ENCODE peak calls at places on chromosomes 13 and 19, in nine cellular contexts. Y is right atrium auricular region, B is prostate gland, C is mammary epithelial cell, N is body of pancreas, L is neural progenitor cell, E is fibroblast of lung, S is adrenal gland, I is transverse colon. J is an unnamed sample. For H3K9me3 and H3K36me3, the result is how much of the 10 kb centered on the place peaks cover.

GRCh38 chr13:52001120-52001731 is 10.0 kb downstream of the ATP7B start:
- DNase-seq in C (no peak), I (no peak), B (no peak), N (no peak), E (peak), L (peak), Y (no peak), S (no peak), J (no peak)

GRCh38 chr13:98276486-98276885 is 99.4 kb upstream of the RNF113B start:
- DNase-seq in I (no peak), L (no peak), B (no peak), E (no peak), Y (no peak), S (no peak), N (no peak), C (no peak), J (no peak)

GRCh38 chr13:94311893-94312292 is 167.6 kb downstream of the DCT start:
- DNase-seq in Y (no peak), L (no peak), N (no peak), E (no peak), I (no peak), S (no peak), B (no peak), C (no peak), J (no peak)

GRCh38 chr19:37334179-37335071 is 36.5 kb upstream of the ZNF527 start:
- DNase-seq in I (peak), B (peak), L (peak), C (peak), S (peak), E (peak), N (peak), Y (peak), J (peak)

GRCh38 chr19:10891360-10892108 is 20.2 kb downstream of the CARM1 start:
- DNase-seq in B (peak), Y (no peak), L (no peak), I (peak), C (peak), N (peak), E (peak), S (no peak), J (no peak)

GRCh38 chr19:41591951-41592562 is 16.1 kb downstream of the CEACAM21 start:
- DNase-seq in B (no peak), N (no peak), Y (peak), C (no peak), I (no peak), L (no peak), E (no peak), S (no peak), J (no peak)

GRCh38 chr13:51801631-51802099 is 2.3 kb downstream of the DHRS12 start:
- DNase-seq in Y (peak), C (peak), B (peak), E (no peak), I (peak), L (peak), N (peak), S (peak), J (peak)

GRCh38 chr13:27353166-27353583 is 71.2 kb upstream of the GTF3A start:
- DNase-seq in E (peak), Y (no peak), L (no peak), B (no peak), I (no peak), S (no peak), C (no peak), N (no peak), J (no peak)

GRCh38 chr19:34744896-34745690 is 11.1 kb downstream of the ZNF181 start:
- DNase-seq in C (no peak), B (no peak), S (no peak), L (no peak), I (no peak), Y (no peak), E (no peak), N (no peak), J (no peak)

GRCh38 chr19:28641395-28641794 is 571.6 kb downstream of the UQCRFS1 start:
- DNase-seq in I (no peak), N (no peak), B (no peak), S (no peak), Y (no peak), L (no peak), E (no peak), C (no peak), J (no peak)

GRCh38 chr13:25738342-25738771 is 313.5 kb downstream of the SHISA2 start:
- DNase-seq in N (peak), Y (no peak), E (peak), B (no peak), I (no peak), C (peak), S (no peak), L (no peak), J (no peak)

GRCh38 chr13:81987677-81988357 is 1646.9 kb upstream of the SPRY2 start:
- DNase-seq in B (no peak), C (no peak), Y (no peak), I (no peak), N (no peak), E (no peak), S (no peak), L (no peak), J (no peak)

GRCh38 chr19:57016076-57016475 is 103.7 kb upstream of the USP29 start:
- DNase-seq in N (no peak), L (no peak), B (no peak), C (no peak), E (no peak), I (no peak), S (no peak), Y (no peak), J (no peak)

GRCh38 chr13:94537740-94538630 is 58.0 kb downstream of the TGDS start:
- DNase-seq in S (no peak), Y (no peak), C (no peak), E (no peak), N (no peak), I (no peak), B (no peak), L (no peak), J (no peak)

GRCh38 chr19:55383789-55384575 is at the start of gene TMEM238:
- DNase-seq in B (peak), I (peak), S (peak), N (peak), L (peak), C (peak), E (peak), Y (no peak), J (no peak)

GRCh38 chr13:40528881-40529280 is 137.6 kb downstream of the FOXO1 start:
- DNase-seq in B (no peak), N (no peak), Y (no peak), S (no peak), C (no peak), I (no peak), L (no peak), E (no peak), J (no peak)

GRCh38 chr13:92313382-92313781 is 913.2 kb upstream of the GPC6 start:
- DNase-seq in B (no peak), E (peak), I (no peak), Y (no peak), C (no peak), L (no peak), S (no peak), N (no peak), J (no peak)

GRCh38 chr19:52070496-52070895 is 21.9 kb upstream of the ZNF432 start:
- DNase-seq in L (no peak), N (no peak), B (no peak), S (no peak), Y (no peak), I (no peak), C (peak), E (peak), J (no peak)

GRCh38 chr13:78309497-78310180 is 293.7 kb downstream of the POU4F1 start:
- DNase-seq in B (no peak), N (no peak), C (no peak), L (no peak), Y (no peak), E (no peak), S (no peak), I (no peak), J (no peak)

GRCh38 chr19:10998045-10998533 is 37.3 kb downstream of the SMARCA4 start:
- DNase-seq in I (peak), S (peak), L (no peak), C (no peak), B (no peak), Y (no peak), E (peak), N (peak), J (no peak)

GRCh38 chr19:10636304-10636972 is 11.1 kb downstream of the SLC44A2 start:
- DNase-seq in I (no peak), B (no peak), L (no peak), N (no peak), Y (no peak), C (no peak), E (no peak), S (no peak), J (no peak)

GRCh38 chr19:49515767-49516166 is 3.3 kb downstream of the FCGRT start:
- DNase-seq in B (no peak), N (peak), C (no peak), S (peak), Y (peak), L (no peak), I (peak), E (peak), J (peak)

GRCh38 chr13:98977568-98978270 is at the start of gene DOCK9:
- DNase-seq in L (peak), N (peak), Y (peak), C (peak), S (peak), I (peak), E (peak), B (peak), J (no peak)

GRCh38 chr19:58409010-58409790 is 751 bp downstream of the ZNF584 start:
- DNase-seq in E (no peak), B (no peak), C (no peak), N (no peak), Y (no peak), L (peak), I (no peak), S (no peak), J (no peak)

GRCh38 chr13:75919660-75920199 is 283.6 kb downstream of the LMO7 start:
- DNase-seq in E (no peak), B (no peak), L (no peak), N (no peak), Y (no peak), S (no peak), I (no peak), C (no peak), J (no peak)

GRCh38 chr13:42211704-42212103 is 60.2 kb upstream of the AKAP11 start:
- DNase-seq in C (peak), L (no peak), E (peak), B (no peak), S (no peak), Y (no peak), N (no peak), I (no peak), J (no peak)

GRCh38 chr13:99323488-99323887 is 16.3 kb upstream of the GPR183 start:
- DNase-seq in L (no peak), B (no peak), C (peak), N (no peak), Y (no peak), E (no peak), I (no peak), S (no peak), J (no peak)

GRCh38 chr19:19485161-19485997 is 30.0 kb downstream of the TSSK6 start:
- DNase-seq in L (no peak), C (no peak), E (peak), Y (no peak), I (no peak), S (no peak), B (no peak), N (no peak), J (no peak)

GRCh38 chr19:56112313-56112709 is 8.8 kb downstream of the ZNF787 start:
- DNase-seq in S (no peak), B (no peak), Y (no peak), N (no peak), E (no peak), I (no peak), L (no peak), C (no peak), J (no peak)

GRCh38 chr13:112350300-112350699 is 25.9 kb upstream of the SPACA7 start:
- DNase-seq in Y (no peak), C (no peak), S (no peak), I (no peak), E (no peak), B (no peak), N (no peak), L (no peak), J (no peak)

GRCh38 chr13:48977973-48978372 is 2.3 kb downstream of the FNDC3A start:
- DNase-seq in S (no peak), I (no peak), L (no peak), Y (no peak), N (no peak), B (no peak), E (no peak), C (peak), J (no peak)

GRCh38 chr13:109998808-109999528 is 212.6 kb upstream of the IRS2 start:
- DNase-seq in L (no peak), E (peak), C (peak), N (no peak), S (no peak), Y (no peak), B (no peak), I (no peak), J (no peak)

GRCh38 chr19:17751103-17751911 is at the start of gene FCHO1:
- DNase-seq in L (no peak), I (peak), N (peak), S (no peak), E (no peak), B (no peak), C (no peak), Y (no peak), J (peak)

GRCh38 chr19:3766520-3766919 is 4.0 kb downstream of the MRPL54 start:
- DNase-seq in I (no peak), B (no peak), N (no peak), E (no peak), S (no peak), L (no peak), Y (no peak), C (no peak), J (no peak)

GRCh38 chr13:92974905-92975429 is 251.6 kb upstream of the GPC6 start:
- DNase-seq in L (no peak), B (no peak), Y (no peak), C (no peak), S (no peak), I (no peak), N (no peak), E (no peak), J (no peak)

GRCh38 chr13:95641961-95642621 is 2.4 kb downstream of the DZIP1 start:
- DNase-seq in S (no peak), N (peak), B (no peak), C (peak), I (peak), Y (no peak), E (peak), L (peak), J (no peak)

GRCh38 chr13:48950507-48950886 is 25.2 kb upstream of the FNDC3A start:
- DNase-seq in S (no peak), Y (no peak), N (no peak), B (no peak), E (peak), C (peak), I (no peak), L (no peak), J (no peak)

GRCh38 chr19:7914598-7915045 is at the start of gene TGFBR3L:
- DNase-seq in Y (no peak), N (no peak), B (no peak), C (no peak), S (no peak), E (no peak), I (no peak), L (no peak), J (no peak)

GRCh38 chr19:7914099-7914498 is 531 bp upstream of the TGFBR3L start:
- DNase-seq in S (no peak), L (no peak), N (no peak), C (no peak), B (no peak), Y (no peak), I (peak), E (no peak), J (no peak)

GRCh38 chr19:7916137-7916907 is 1.7 kb downstream of the TGFBR3L start:
- DNase-seq in I (peak), C (no peak), S (no peak), E (no peak), Y (no peak), N (no peak), B (no peak), L (peak), J (no peak)

GRCh38 chr19:7916908-7917291 is 2.3 kb downstream of the TGFBR3L start:
- DNase-seq in L (no peak), I (no peak), N (no peak), B (no peak), Y (no peak), C (no peak), E (no peak), S (no peak), J (no peak)

DNA sequence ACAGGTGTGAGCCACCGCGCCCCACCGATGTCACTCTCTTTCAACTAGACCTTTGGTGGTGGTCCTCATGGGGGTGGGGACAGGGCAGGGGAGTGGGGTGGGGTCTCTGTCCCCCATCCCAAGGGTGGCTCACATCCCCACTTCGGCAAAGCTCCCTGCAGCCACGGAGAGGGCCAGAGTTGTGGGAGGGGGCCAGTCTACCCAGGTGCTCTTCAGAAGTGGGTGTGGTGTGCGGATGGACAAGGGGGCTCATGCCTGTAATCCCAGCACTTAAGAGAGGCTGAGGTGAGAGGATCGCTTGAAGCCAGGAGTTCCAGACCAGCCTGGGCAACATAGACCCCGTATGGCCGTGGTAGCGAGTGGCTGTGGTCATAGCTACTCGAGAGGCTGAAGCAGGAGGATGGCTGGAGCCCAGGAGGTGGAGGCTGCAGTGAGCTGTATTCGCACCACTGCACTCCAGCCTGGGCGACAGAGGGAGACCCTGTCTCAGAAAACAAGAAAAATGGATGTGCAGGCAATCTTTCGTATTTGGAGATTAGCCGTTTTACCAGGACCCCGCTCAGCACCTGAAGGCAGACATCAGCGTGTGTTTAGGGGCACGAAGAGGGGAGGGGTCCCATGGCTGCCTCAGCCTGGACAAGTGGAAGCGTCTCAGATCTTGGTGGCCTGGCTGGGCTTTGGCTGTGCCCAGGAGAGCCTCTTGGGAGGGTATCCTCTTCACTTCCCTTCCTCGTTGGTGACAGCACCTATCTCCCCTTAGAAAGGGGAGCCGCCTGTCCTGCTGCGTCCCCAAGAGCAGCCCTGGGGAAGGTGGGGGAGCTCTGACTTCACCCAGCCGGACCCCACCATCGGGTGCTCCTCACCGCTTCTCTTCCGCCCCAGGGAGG is 863 bp downstream of the TGFBR3L start:
- DNase-seq in C (no peak), I (no peak), Y (no peak), N (no peak), E (no peak), S (no peak), B (no peak), L (no peak), J (no peak)
- H3K4me3 ChIP-seq in C (peak), I (peak), Y (peak), N (no peak), E (no peak), S (peak), B (peak), L (peak), J (no peak)

GRCh38 chr19:9381367-9381785 is 18.6 kb downstream of the ZNF177 start:
- DNase-seq in S (no peak), N (no peak), B (no peak), L (no peak), I (no peak), Y (no peak), E (peak), C (no peak), J (no peak)
- H3K9me3 ChIP-seq in S (under half), N (half or more), B (under half), L (half or more), I (half or more), Y (half or more), E (under half), C (half or more), J (half or more)

GRCh38 chr19:15251010-15251748 is 18.9 kb upstream of the EPHX3 start:
- DNase-seq in N (no peak), L (no peak), S (peak), Y (peak), C (no peak), I (no peak), E (peak), B (no peak), J (peak)

GRCh38 chr19:15250635-15250993 is 18.4 kb upstream of the EPHX3 start:
- DNase-seq in I (no peak), E (no peak), C (no peak), Y (no peak), S (no peak), L (no peak), B (no peak), N (no peak), J (no peak)

GRCh38 chr19:15248648-15249559 is 16.7 kb upstream of the EPHX3 start:
- DNase-seq in S (peak), B (peak), I (peak), N (peak), L (no peak), Y (peak), C (peak), E (peak), J (peak)

GRCh38 chr19:15249560-15249874 is 17.3 kb upstream of the EPHX3 start:
- DNase-seq in Y (no peak), I (no peak), C (no peak), L (no peak), E (no peak), S (no peak), B (no peak), N (no peak), J (no peak)

GRCh38 chr19:15249912-15250634 is 17.8 kb upstream of the EPHX3 start:
- DNase-seq in L (peak), N (peak), E (peak), S (no peak), C (peak), Y (peak), B (no peak), I (no peak), J (peak)
- H3K36me3 ChIP-seq in L (under half), N (under half), E (under half), S (under half), C (under half), Y (half or more), B (under half), I (under half), J (under half)

DNA sequence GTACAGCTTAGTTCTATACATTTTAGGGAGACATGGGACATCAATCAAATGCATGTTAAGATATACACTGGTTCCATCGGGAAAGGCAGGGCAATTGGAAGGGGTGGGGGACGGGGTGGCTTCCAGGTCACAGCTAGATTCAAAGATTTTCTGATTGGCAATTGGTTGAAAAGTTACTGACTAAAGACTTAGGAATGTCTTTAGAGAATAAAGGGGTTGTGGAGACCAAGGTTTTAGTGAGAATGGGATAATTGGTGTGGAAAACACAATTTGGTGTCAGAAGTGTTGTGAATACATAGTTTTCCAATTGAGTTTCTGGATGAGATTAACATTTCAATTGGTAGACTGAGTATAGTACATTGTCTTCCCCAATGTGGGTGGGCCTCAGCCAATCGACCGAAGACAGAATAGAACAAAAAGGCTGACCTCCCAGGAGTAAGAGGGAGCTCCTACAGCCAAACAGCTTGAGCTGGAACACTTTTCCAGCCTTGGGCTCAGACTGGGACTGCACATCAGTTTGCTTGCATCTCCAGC is 988 bp upstream of the CCDC169 start:
- DNase-seq in N (no peak), Y (no peak), L (peak), S (no peak), I (no peak), E (no peak), C (no peak), B (no peak), J (no peak)
- H3K4me3 ChIP-seq in N (no peak), Y (peak), L (peak), S (peak), I (no peak), E (no peak), C (no peak), B (no peak), J (peak)

GRCh38 chr13:108182652-108183051 is 32.7 kb downstream of the LIG4 start:
- DNase-seq in I (no peak), Y (no peak), E (no peak), B (no peak), N (no peak), S (no peak), L (no peak), C (no peak), J (no peak)
- H3K9me3 ChIP-seq in I (under half), Y (under half), E (under half), B (under half), N (under half), S (under half), L (under half), C (under half), J (under half)